ENCODE peak calls at places on chromosomes 7 and 10, in four cellular contexts. S, J, Z and X are unnamed samples.
A peak's percentile ranks its signal among the peaks of the same experiment; 100 is the strongest.

GRCh38 chr7:16084370-16084769 is 337.0 kb downstream of the CRPPA start:
- DNase-seq in S (no peak), J (no peak), Z (no peak), X (no peak)

GRCh38 chr10:106473129-106473528 is 691.4 kb downstream of the SORCS1 start:
- DNase-seq in S (no peak), J (no peak), Z (no peak), X (no peak)

GRCh38 chr10:42593284-42593683 is 45.1 kb downstream of the ZNF33B start:
- DNase-seq in S (no peak), J (no peak), Z (no peak), X (no peak)

GRCh38 chr10:26112532-26112931 is 104.0 kb upstream of the GAD2 start:
- DNase-seq in S (no peak), J (no peak), Z (no peak), X (no peak)

GRCh38 chr7:145643981-145644380 is 472.6 kb upstream of the CNTNAP2 start:
- DNase-seq in S (no peak), J (no peak), Z (no peak), X (no peak)

GRCh38 chr10:118662228-118663035 is 67.0 kb upstream of the PRLHR start:
- DNase-seq in S (no peak), J (no peak), Z (no peak), X (no peak)

GRCh38 chr10:34184901-34185386 is 630.2 kb downstream of the PARD3 start:
- DNase-seq in S (no peak), J (no peak), Z (no peak), X (no peak)

GRCh38 chr7:17209101-17209500 is 89.4 kb upstream of the AHR start:
- DNase-seq in S (no peak), J (no peak), Z (no peak), X (no peak)

GRCh38 chr7:41819645-41820044 is 116.8 kb upstream of the INHBA start:
- DNase-seq in S (no peak), J (no peak), Z (no peak), X (no peak)

GRCh38 chr7:112202819-112203218 is 3.4 kb downstream of the DOCK4 start:
- DNase-seq in S (no peak), J (peak; percentile 41), Z (peak; percentile 31), X (peak; percentile 16)

GRCh38 chr10:22321156-22321711 is 335 bp downstream of the BMI1 start:
- DNase-seq in S (no peak), J (peak; percentile 82), Z (peak; percentile 73), X (peak; percentile 66)

GRCh38 chr10:8594176-8594575 is 539.7 kb downstream of the GATA3 start:
- DNase-seq in S (no peak), J (no peak), Z (no peak), X (no peak)

GRCh38 chr10:122468923-122469781 is 7.8 kb downstream of the HTRA1 start:
- DNase-seq in S (peak; percentile 74), J (no peak), Z (peak; percentile 43), X (no peak)

GRCh38 chr10:32104622-32105509 is 48.6 kb upstream of the KIF5B start:
- DNase-seq in S (no peak), J (no peak), Z (no peak), X (no peak)

GRCh38 chr7:27155816-27156507 is 513 bp downstream of the HOXA7 start:
- DNase-seq in S (no peak), J (no peak), Z (peak; percentile 54), X (peak; percentile 40)
- H3K4me3 ChIP-seq in S (no peak overlapping the region), J (no peak overlapping the region), Z (peak overlapping the region; percentile 84), X (peak overlapping the region; percentile 46)

DNA sequence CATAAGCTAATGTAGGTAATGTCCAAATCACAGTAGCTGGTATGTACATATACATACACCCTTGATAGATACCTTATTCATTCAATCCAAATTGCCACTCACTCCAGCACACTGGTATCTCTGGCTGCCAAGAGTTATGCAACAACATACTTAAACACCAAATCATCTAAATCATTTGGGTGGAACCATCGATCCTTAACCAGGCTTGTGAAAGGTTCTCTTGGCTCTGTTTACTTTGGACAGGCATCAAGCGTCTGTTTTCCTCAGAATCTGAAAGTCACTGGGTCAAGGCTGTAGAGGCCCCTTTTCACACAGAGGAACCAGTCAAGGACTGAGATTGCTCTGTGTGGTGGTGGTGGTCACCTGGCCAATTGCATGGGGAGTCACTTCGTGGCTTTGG is 24.6 kb downstream of the JAZF1 start:
- DNase-seq in S (no peak), J (no peak), Z (no peak), X (no peak)
- H3K27ac ChIP-seq in S (no peak overlapping the region), J (no peak overlapping the region), Z (no peak overlapping the region), X (no peak overlapping the region)

DNA sequence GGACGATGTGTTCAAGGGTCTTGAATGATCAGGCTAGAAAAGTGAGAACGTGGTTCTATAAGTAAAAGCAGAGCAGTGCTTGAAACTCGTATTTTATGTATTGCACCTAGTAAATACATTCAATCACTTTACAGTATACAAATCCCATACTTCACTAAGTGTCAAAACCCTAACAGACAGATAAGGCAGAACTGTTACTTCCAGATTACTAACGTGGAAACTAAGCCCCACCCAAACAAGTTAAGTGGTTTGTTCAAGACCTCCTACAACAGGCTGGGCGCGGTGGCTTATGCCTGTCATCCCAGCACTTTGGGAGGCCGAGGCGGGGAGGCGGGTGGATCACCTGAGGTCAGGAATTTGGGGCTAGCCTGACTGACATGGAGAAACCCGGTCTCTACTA is 9.2 kb upstream of the MYO1G start:
- DNase-seq in S (no peak), J (peak; percentile 87), Z (no peak), X (no peak)
- H3K4me3 ChIP-seq in S (no peak overlapping the region), J (peak overlapping the region; percentile 98), Z (no peak overlapping the region), X (no peak overlapping the region)

DNA sequence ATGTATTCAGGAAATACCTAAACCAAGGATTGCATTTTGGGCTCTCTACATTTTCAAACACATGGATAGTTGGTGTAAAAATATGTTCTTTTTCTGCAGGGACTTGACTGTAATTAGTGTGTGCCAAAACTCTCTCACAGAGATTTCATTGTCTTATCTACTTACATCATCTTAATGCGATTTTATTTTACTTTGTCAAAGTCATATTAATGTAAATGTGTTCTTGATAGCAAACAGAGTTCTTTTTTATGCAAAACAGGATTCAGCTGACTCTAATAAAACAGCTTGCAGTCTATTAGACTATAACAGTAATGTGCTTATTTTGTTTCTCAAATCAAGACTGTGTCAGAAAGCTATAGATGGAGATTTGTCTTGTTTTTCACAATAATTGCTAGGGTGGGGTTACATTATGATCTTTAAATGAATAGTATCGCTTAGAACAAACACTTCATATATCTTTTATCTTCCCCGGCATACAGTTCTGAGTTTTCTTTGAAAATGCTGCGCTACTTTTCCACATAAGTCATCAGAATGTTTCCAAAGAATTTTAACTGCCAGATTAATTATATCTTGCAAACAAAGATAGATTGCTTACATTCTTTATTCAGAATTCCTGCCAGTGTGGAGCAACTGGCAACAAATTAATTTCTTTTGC is 65.1 kb upstream of the ARID5B start:
- DNase-seq in S (no peak), J (no peak), Z (no peak), X (no peak)
- H3K27ac ChIP-seq in S (peak overlapping the region; percentile 99), J (no peak overlapping the region), Z (peak overlapping the region; percentile 69), X (no peak overlapping the region)

DNA sequence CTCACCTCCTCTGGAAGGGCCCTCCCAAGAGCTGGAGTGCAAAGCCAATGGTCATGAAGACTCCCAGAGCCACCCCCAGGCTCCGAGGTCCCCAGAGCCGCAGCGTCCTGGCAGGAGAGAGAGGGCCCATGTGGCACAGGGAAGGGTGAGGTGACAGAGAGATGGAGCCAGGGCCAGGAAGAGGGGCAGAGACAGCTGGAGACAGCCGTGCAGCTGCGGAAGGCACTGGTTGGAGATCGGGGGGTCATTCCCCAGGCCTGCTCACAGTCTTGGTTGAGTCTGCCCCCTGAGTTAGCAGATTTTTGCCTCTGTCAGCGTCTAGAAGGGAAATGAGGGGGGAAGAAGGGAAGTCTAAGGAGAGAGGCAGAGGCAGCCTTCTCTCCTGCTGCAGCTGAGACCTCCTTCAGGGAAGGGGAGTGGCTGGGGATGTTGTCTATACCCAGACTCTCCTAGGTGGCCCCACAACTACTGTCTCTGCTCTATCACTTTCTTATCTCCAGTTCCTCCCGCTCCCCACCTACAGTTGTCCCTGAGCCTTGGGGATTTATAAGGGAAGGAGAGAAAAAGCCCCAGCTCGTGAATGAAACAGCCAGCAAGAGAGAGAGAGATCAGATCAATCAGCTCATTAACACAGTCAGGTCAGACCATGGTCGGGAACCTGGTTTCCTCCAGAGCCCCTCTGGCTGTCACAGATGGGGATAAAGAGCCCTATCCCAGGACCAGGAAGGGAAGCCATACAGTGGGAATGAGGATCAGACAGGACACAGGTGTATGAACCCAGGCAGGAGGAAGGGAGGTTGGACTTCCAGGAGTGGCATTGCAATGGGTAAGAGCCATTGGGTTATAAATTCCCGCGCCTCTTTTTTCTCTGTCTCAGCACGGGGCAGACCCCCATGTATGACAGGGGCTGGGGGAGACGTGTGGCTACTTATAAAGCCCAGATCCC is 1.2 kb downstream of the GAL3ST4 start:
- DNase-seq in S (no peak), J (peak; percentile 68), Z (no peak), X (no peak)
- H3K4me3 ChIP-seq in S (peak overlapping the region; percentile 71), J (peak overlapping the region; percentile 32), Z (no peak overlapping the region), X (no peak overlapping the region)

GRCh38 chr7:135249901-135250300 is 16.3 kb downstream of the STRA8 start:
- DNase-seq in S (no peak), J (no peak), Z (no peak), X (no peak)

GRCh38 chr7:135247746-135248471 is 14.3 kb downstream of the STRA8 start:
- DNase-seq in S (no peak), J (no peak), Z (no peak), X (no peak)

GRCh38 chr7:135245826-135246825 is 12.5 kb downstream of the STRA8 start:
- DNase-seq in S (no peak), J (no peak), Z (no peak), X (no peak)

GRCh38 chr7:135251502-135252327 is 18.1 kb downstream of the STRA8 start:
- DNase-seq in S (no peak), J (no peak), Z (no peak), X (no peak)

GRCh38 chr7:135248546-135248945 is 14.9 kb downstream of the STRA8 start:
- DNase-seq in S (no peak), J (no peak), Z (no peak), X (no peak)
- H3K27ac ChIP-seq in S (no peak overlapping the region), J (no peak overlapping the region), Z (no peak overlapping the region), X (no peak overlapping the region)

DNA sequence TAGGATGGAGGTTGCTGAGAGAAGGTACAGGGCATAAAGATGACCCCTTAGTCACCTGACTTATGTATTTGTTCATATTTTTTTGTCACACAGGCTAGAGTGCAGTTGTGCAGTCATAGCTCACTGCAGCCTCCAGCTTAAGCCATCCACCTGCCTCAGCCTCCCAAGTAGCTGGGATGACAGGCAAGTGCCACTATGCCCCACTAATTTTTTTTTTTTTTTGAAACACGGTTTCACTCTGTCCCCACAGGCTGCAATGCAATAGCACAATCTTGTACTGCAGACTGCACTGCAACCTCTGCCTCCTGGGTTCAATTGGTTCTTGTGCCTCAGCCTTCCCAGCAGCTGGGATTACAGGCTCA is 1.8 kb downstream of the MBLAC1 start:
- DNase-seq in S (no peak), J (no peak), Z (no peak), X (no peak)
- H3K4me3 ChIP-seq in S (peak overlapping the region; percentile 98), J (no peak overlapping the region), Z (peak overlapping the region; percentile 92), X (no peak overlapping the region)

GRCh38 chr10:95785942-95786669 is 30.1 kb downstream of the ENTPD1 start:
- DNase-seq in S (no peak), J (no peak), Z (no peak), X (no peak)
- H3K27ac ChIP-seq in S (no peak overlapping the region), J (no peak overlapping the region), Z (no peak overlapping the region), X (no peak overlapping the region)

GRCh38 chr10:97683556-97684357 is 3.3 kb downstream of the AVPI1 start:
- DNase-seq in S (no peak), J (peak; percentile 29), Z (no peak), X (no peak)
- H3K4me3 ChIP-seq in S (peak overlapping the region; percentile 32), J (no peak overlapping the region), Z (peak overlapping the region; percentile 74), X (no peak overlapping the region)

GRCh38 chr10:98266647-98267046 is 1.3 kb downstream of the LOXL4 start:
- DNase-seq in S (no peak), J (no peak), Z (no peak), X (no peak)
- H3K27ac ChIP-seq in S (no peak overlapping the region), J (no peak overlapping the region), Z (peak overlapping the region; percentile 88), X (no peak overlapping the region)